ENCODE peak calls at places on chromosomes 2 and 18, in five cellular contexts. K is GM23338, Q is endothelial cell of umbilical vein, I is K562, O is HepG2. B is an unnamed sample.

GRCh38 chr2:172888704-172889103 is 153.1 kb downstream of the RAPGEF4 start:
- DNase-seq in K (no peak), Q (no peak), I (no peak), O (no peak), B (no peak)

GRCh38 chr2:15494877-15495276 is 66.3 kb downstream of the NBAS start:
- DNase-seq in K (no peak), Q (no peak), I (no peak), O (no peak), B (no peak)

GRCh38 chr2:173656086-173656485 is 301.4 kb downstream of the CDCA7 start:
- DNase-seq in K (no peak), Q (no peak), I (no peak), O (no peak), B (no peak)

GRCh38 chr2:39583781-39584180 is 81.9 kb upstream of the TMEM178A start:
- DNase-seq in K (no peak), Q (no peak), I (no peak), O (no peak), B (no peak)

GRCh38 chr18:41744664-41745063 is 210.4 kb upstream of the PIK3C3 start:
- DNase-seq in K (peak), Q (peak), I (no peak), O (no peak), B (no peak)

GRCh38 chr18:77015176-77015575 is 117.4 kb downstream of the MBP start:
- DNase-seq in K (no peak), Q (no peak), I (no peak), O (no peak), B (no peak)

GRCh38 chr18:62196079-62196478 is 9.0 kb downstream of the RELCH start:
- DNase-seq in K (peak), Q (no peak), I (no peak), O (no peak), B (no peak)

GRCh38 chr18:23365602-23366001 is 87.5 kb upstream of the RIOK3 start:
- DNase-seq in K (no peak), Q (no peak), I (no peak), O (no peak), B (no peak)

GRCh38 chr2:71941731-71942575 is 205.7 kb downstream of the CYP26B1 start:
- DNase-seq in K (no peak), Q (no peak), I (no peak), O (no peak), B (no peak)

GRCh38 chr2:38165698-38166097 is 89.7 kb upstream of the CYP1B1 start:
- DNase-seq in K (no peak), Q (no peak), I (no peak), O (no peak), B (no peak)

GRCh38 chr2:37268111-37268510 is 36.7 kb downstream of the NDUFAF7 start:
- DNase-seq in K (no peak), Q (no peak), I (no peak), O (no peak), B (no peak)

GRCh38 chr18:59512025-59512710 is 153.1 kb upstream of the LMAN1 start:
- DNase-seq in K (no peak), Q (no peak), I (no peak), O (no peak), B (no peak)

GRCh38 chr18:26543368-26543767 is 5.0 kb downstream of the KCTD1 start:
- DNase-seq in K (no peak), Q (no peak), I (no peak), O (peak), B (no peak)

GRCh38 chr2:11465485-11466306 is at the start of gene E2F6:
- DNase-seq in K (peak), Q (peak), I (peak), O (peak), B (no peak)

DNA sequence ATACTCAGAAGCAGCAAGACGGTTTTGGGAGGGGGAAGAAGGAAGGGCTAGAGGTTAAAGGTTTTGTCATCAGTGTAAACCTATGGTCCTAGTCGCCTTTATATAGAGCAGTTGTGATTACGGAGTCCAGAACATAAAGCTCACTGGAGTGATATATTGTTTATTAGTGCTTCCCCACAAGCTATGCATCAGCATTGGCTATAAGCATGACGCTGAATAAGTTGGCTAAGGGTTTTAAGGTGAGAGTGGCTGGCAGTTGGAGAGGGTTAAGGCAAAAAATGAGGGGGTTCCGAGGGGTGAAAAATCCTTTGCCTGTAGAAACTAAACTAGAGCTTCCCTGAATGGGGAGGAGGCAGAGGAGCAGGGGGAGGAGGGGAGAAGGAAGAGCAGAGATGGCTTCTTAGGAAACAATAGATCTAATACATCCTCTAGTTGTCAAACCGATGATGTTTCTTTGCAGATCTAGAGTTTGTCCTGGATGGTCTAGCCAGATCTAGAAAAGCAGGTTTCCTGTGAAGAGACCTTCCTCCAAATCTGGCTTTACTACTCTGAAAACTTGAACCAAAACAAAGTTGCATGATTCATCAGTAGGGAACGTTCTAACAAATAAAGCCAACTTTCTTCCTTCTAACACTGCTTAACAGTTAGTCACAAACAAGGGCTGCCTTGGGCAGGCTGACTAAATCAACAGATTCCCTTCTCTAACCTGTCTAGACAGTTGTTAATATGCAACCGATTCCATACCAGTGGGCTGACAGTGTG is 2.5 kb downstream of the KLF7 start:
- DNase-seq in K (peak), Q (peak), I (no peak), O (peak), B (no peak)
- H3K4me3 ChIP-seq in K (peak), Q (peak), I (no peak), O (peak), B (peak)

GRCh38 chr2:43482974-43483373 is 112.9 kb downstream of the THADA start:
- DNase-seq in K (no peak), Q (no peak), I (no peak), O (no peak), B (no peak)

GRCh38 chr2:43488737-43489136 is 107.1 kb downstream of the THADA start:
- DNase-seq in K (no peak), Q (peak), I (no peak), O (no peak), B (no peak)

GRCh38 chr2:43484323-43484930 is 111.4 kb downstream of the THADA start:
- DNase-seq in K (peak), Q (peak), I (peak), O (peak), B (peak)

GRCh38 chr2:43490387-43490786 is 105.5 kb downstream of the THADA start:
- DNase-seq in K (peak), Q (no peak), I (no peak), O (no peak), B (no peak)

GRCh38 chr2:43486604-43487003 is 109.2 kb downstream of the THADA start:
- DNase-seq in K (no peak), Q (peak), I (no peak), O (no peak), B (no peak)
- TF ChIP-seq POLR2AphosphoS5 in K (no peak), Q (no peak), I (no peak), O (no peak), B (no peak)

DNA sequence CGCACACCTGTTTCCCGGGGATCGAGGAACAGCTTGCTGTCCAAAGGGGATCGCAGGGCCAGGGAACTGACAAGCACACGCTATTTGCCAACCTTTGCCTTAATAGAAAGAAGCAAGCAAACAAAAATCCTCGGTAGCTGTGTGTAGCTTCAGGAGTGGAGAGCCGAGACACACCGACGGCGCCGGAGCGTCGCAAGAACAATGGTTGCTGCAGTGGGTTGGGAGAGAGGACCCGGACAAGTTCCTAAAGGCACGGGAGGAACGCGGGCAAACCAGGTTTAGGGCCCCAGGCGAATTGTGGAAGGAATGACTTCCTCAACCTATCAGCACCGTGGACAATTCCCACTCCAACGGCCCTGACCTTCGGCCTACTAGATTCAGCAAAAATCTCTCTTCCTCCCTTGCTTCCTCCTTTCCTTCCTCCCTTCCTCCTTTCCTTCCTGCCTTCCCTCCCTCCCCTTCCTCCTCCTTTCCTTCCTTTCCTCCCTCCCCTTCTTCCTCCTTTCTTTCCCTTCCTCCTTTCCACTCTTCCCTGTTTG is 4.9 kb upstream of the NEUROD1 start:
- DNase-seq in K (peak), Q (no peak), I (no peak), O (no peak), B (no peak)
- TF ChIP-seq EZH2 in K (peak), Q (no peak), I (no peak), O (no peak), B (no peak)

GRCh38 chr2:27264253-27264752 is 1.5 kb upstream of the SLC30A3 start:
- DNase-seq in K (peak), Q (peak), I (no peak), O (no peak), B (no peak)

GRCh38 chr2:27262379-27263286 is at the start of gene SLC30A3:
- DNase-seq in K (peak), Q (peak), I (peak), O (no peak), B (no peak)

GRCh38 chr2:27263287-27264252 is 723 bp upstream of the SLC30A3 start:
- DNase-seq in K (peak), Q (peak), I (no peak), O (no peak), B (no peak)

GRCh38 chr2:27261241-27261925 is 1.5 kb downstream of the SLC30A3 start:
- DNase-seq in K (no peak), Q (no peak), I (no peak), O (no peak), B (no peak)

DNA sequence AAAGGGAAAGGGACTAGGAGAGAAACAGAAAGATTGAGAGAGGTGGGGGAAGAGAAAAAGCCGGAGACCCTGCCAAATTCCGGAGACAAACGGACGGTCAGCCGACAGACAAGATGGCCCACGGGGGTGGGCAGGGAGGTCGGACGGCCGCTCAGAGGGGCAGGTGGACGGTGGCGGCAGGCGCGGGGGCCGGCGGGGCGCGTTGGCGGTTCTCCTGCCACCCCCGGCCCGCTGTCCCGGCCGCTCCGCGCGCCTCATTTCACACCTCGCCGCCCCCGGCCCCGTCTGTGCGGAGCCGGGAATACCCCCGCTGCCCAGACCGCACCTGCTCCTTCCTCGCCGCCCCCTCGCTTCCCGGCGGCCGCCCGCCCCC is 935 bp downstream of the SLC30A3 start:
- DNase-seq in K (no peak), Q (no peak), I (no peak), O (no peak), B (no peak)
- H3K4me3 ChIP-seq in K (peak), Q (peak), I (peak), O (peak), B (peak)

DNA sequence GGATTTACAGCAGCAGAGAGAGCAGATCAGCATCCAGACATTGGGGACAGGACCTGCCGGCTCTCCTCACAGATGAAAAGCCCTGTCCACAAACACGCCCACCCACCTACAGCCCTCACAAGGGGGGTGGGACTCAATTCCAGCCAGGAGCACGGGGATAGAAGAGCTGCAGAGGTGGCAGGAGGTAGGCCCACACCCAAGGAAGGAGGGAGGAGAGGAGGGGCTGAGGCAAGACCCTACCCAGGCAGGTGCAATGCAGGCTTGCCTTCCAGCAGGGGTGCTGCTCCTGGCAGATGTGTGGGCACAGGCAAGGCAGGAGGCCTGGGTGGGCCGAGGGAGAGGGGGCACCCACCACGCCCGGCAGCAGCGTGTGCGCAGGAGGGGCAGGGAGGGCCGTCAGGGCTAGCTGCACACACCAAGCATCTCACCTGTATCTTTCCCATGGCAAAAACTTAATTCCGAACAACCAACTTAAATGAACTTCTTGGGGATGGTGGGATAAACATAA is 219.7 kb downstream of the HDAC4 start:
- DNase-seq in K (no peak), Q (no peak), I (no peak), O (no peak), B (no peak)
- TF ChIP-seq POLR2AphosphoS5 in K (no peak), Q (no peak), I (no peak), O (no peak), B (no peak)

B was measured in SK-N-MC.